ENCODE peak calls at places on chromosomes 2 and 18, in nine cellular contexts. B, Z, K, L, S, A, O, V and U are unnamed samples.
A peak's percentile ranks its signal among the peaks of the same experiment; 100 is the strongest.

GRCh38 chr2:53740170-53740569 is 27.4 kb upstream of the CHAC2 start:
- DNase-seq in B (no peak), Z (peak; percentile 12), K (no peak), L (no peak), S (no peak), A (peak; percentile 73), O (no peak), V (peak; percentile 38), U (peak; percentile 59)

GRCh38 chr2:10752236-10752635 is 30.8 kb downstream of the ATP6V1C2 start:
- DNase-seq in B (no peak), Z (no peak), K (no peak), L (no peak), S (no peak), A (no peak), O (no peak), V (no peak), U (no peak)

GRCh38 chr18:43192408-43192807 is 76.9 kb upstream of the RIT2 start:
- DNase-seq in B (no peak), Z (no peak), K (no peak), L (no peak), S (no peak), A (peak; percentile 26), O (no peak), V (no peak), U (no peak)

GRCh38 chr2:3238951-3239841 is 138.4 kb downstream of the EIPR1 start:
- DNase-seq in B (no peak), Z (no peak), K (no peak), L (no peak), S (no peak), A (no peak), O (no peak), V (no peak), U (no peak)

GRCh38 chr2:240138275-240138984 is 2.0 kb downstream of the OTOS start:
- DNase-seq in B (no peak), Z (no peak), K (no peak), L (no peak), S (peak; percentile 14), A (no peak), O (no peak), V (no peak), U (no peak)

GRCh38 chr18:30903566-30903965 is 139.0 kb downstream of the DSC3 start:
- DNase-seq in B (no peak), Z (peak; percentile 1), K (no peak), L (no peak), S (no peak), A (peak; percentile 38), O (no peak), V (no peak), U (no peak)

GRCh38 chr2:182280128-182280527 is 146.7 kb downstream of the PDE1A start:
- DNase-seq in B (no peak), Z (peak; percentile 67), K (no peak), L (no peak), S (no peak), A (peak; percentile 39), O (no peak), V (peak; percentile 53), U (peak; percentile 23)

GRCh38 chr18:3425450-3425849 is 24.5 kb upstream of the TGIF1 start:
- DNase-seq in B (no peak), Z (no peak), K (no peak), L (no peak), S (no peak), A (no peak), O (no peak), V (no peak), U (no peak)

GRCh38 chr18:48572402-48573126 is 33.7 kb downstream of the CTIF start:
- DNase-seq in B (no peak), Z (no peak), K (no peak), L (no peak), S (no peak), A (peak; percentile 35), O (no peak), V (no peak), U (no peak)

GRCh38 chr2:217723078-217723477 is 279.7 kb downstream of the TNS1 start:
- DNase-seq in B (no peak), Z (peak; percentile 63), K (no peak), L (no peak), S (no peak), A (no peak), O (no peak), V (no peak), U (no peak)